ENCODE peak calls at places on chromosomes 11 and 22, in nine cellular contexts. O is activated CD8-positive, alpha-beta memory T cell treated with anti-CD3 and anti-CD28 coated beads for 1 hour; F is DMS153; R is neural crest cell; A is astrocyte of the hippocampus; D is LoVo; L is fibroblast of the aortic adventitia; S is ecto neural progenitor cell; Y is activated CD4-positive, alpha-beta T cell treated with anti-CD3 and anti-CD28 coated beads, Interleukin-2, amount 10 ng/mL, durations not matched to agents 7 days and 5 days. Q is an unnamed sample.

GRCh38 chr11:6926208-6927029 is at the start of gene ZNF215:
- DNase-seq in F (peak), O (no peak), D (peak), S (peak), A (peak), R (peak), Y (peak), L (peak), Q (peak)

GRCh38 chr11:61971177-61972111 is 4.0 kb upstream of the FTH1 start:
- DNase-seq in F (peak), D (peak), O (no peak), L (peak), Y (peak), R (peak), A (peak), S (peak), Q (peak)

GRCh38 chr11:17930544-17931144 is 82.2 kb downstream of the SERGEF start:
- DNase-seq in R (no peak), L (no peak), A (no peak), Y (no peak), D (no peak), O (no peak), S (no peak), F (no peak), Q (no peak)

GRCh38 chr11:82733444-82734119 is at the start of gene FAM181B:
- DNase-seq in Y (peak), R (peak), L (no peak), D (no peak), F (peak), S (peak), O (no peak), A (peak), Q (peak)

GRCh38 chr11:61921446-61921845 is 4.1 kb upstream of the RAB3IL1 start:
- DNase-seq in F (no peak), D (no peak), O (no peak), A (no peak), L (no peak), R (no peak), Y (no peak), S (no peak), Q (no peak)

GRCh38 chr11:15903246-15903645 is 453.1 kb downstream of the SOX6 start:
- DNase-seq in O (no peak), R (no peak), L (no peak), F (no peak), A (no peak), S (no peak), D (no peak), Y (no peak), Q (no peak)

GRCh38 chr22:46122511-46122971 is 27.8 kb upstream of the PPARA start:
- DNase-seq in S (peak), O (no peak), R (peak), F (peak), D (peak), L (peak), Y (peak), A (peak), Q (peak)

GRCh38 chr11:34051349-34052035 is at the start of gene CAPRIN1:
- DNase-seq in S (peak), Y (peak), A (peak), L (peak), O (peak), F (peak), D (peak), R (peak), Q (peak)

GRCh38 chr11:116930177-116930576 is 92.8 kb upstream of the APOA1 start:
- DNase-seq in S (no peak), O (no peak), A (peak), F (no peak), R (no peak), Y (peak), D (no peak), L (peak), Q (peak)

GRCh38 chr22:27719033-27719341 is 82.6 kb downstream of the MN1 start:
- DNase-seq in D (no peak), Y (no peak), F (peak), A (no peak), S (no peak), L (no peak), R (no peak), O (no peak), Q (no peak)

GRCh38 chr11:73983764-73984543 is 1.3 kb upstream of the UCP2 start:
- DNase-seq in S (no peak), R (no peak), Y (peak), L (no peak), F (peak), O (no peak), A (no peak), D (no peak), Q (no peak)

GRCh38 chr11:32366671-32367070 is 68.7 kb downstream of the WT1 start:
- DNase-seq in Y (no peak), S (no peak), D (no peak), O (no peak), R (no peak), L (peak), A (peak), F (no peak), Q (no peak)